ENCODE peak calls at places on chromosomes 2 and 18, in nine cellular contexts. T, I, O, C, D, W, Q, E and V are unnamed samples.

GRCh38 chr2:183069174-183069573 is 9.4 kb upstream of the DUSP19 start:
- DNase-seq in O (no peak), W (no peak), D (peak), C (no peak), T (no peak), Q (no peak), E (no peak), I (peak), V (no peak)

GRCh38 chr18:3450358-3451107 is 561 bp downstream of the TGIF1 start:
- DNase-seq in T (peak), I (peak), C (peak), O (no peak), E (peak), D (no peak), Q (no peak), W (peak), V (no peak)

GRCh38 chr2:57076856-57077255 is 893.1 kb downstream of the CCDC85A start:
- DNase-seq in C (no peak), W (peak), E (no peak), Q (no peak), D (no peak), I (no peak), T (no peak), O (no peak), V (no peak)

GRCh38 chr2:43576983-43577892 is 18.6 kb downstream of the THADA start:
- DNase-seq in E (no peak), T (peak), C (no peak), I (peak), O (peak), W (peak), D (peak), Q (no peak), V (no peak)

GRCh38 chr18:48896875-48897511 is 53.8 kb downstream of the SMAD7 start:
- DNase-seq in I (peak), E (peak), T (no peak), W (no peak), C (no peak), D (peak), Q (no peak), O (no peak), V (peak)

GRCh38 chr2:39513641-39514094 is 76.6 kb upstream of the MAP4K3 start:
- DNase-seq in C (peak), W (peak), T (no peak), I (peak), Q (no peak), E (peak), O (peak), D (peak), V (no peak)

GRCh38 chr2:4420032-4420431 is 716.7 kb downstream of the DCDC2C start:
- DNase-seq in D (peak), I (no peak), W (no peak), E (no peak), C (no peak), Q (no peak), O (no peak), T (no peak), V (no peak)

GRCh38 chr2:197212344-197213262 is 98.0 kb downstream of the ANKRD44 start:
- DNase-seq in I (peak), C (no peak), Q (no peak), E (no peak), D (no peak), W (no peak), O (no peak), T (peak), V (no peak)

GRCh38 chr2:84841577-84841976 is 39.3 kb downstream of the TRABD2A start:
- DNase-seq in I (no peak), C (no peak), T (peak), W (no peak), E (no peak), O (no peak), Q (no peak), D (no peak), V (no peak)

GRCh38 chr18:13520306-13520705 is 206.1 kb downstream of the FAM210A start:
- DNase-seq in Q (no peak), O (no peak), W (no peak), E (no peak), D (no peak), C (peak), I (no peak), T (no peak), V (no peak)

GRCh38 chr18:55384551-55385275 is 203.3 kb downstream of the TCF4 start:
- DNase-seq in W (peak), D (peak), T (no peak), I (peak), E (peak), C (no peak), O (no peak), Q (no peak), V (no peak)

GRCh38 chr2:227460833-227461232 is 11.1 kb upstream of the AGFG1 start:
- DNase-seq in D (no peak), E (no peak), W (peak), Q (no peak), T (no peak), C (no peak), I (no peak), O (no peak), V (no peak)

GRCh38 chr18:76452357-76452756 is 42.7 kb downstream of the ZNF516 start:
- DNase-seq in E (no peak), I (no peak), Q (no peak), O (no peak), T (no peak), C (no peak), W (peak), D (peak), V (no peak)

GRCh38 chr2:157443090-157443489 is 799 bp downstream of the CYTIP start:
- DNase-seq in W (no peak), T (no peak), I (peak), C (no peak), O (no peak), D (no peak), E (no peak), Q (no peak), V (no peak)

GRCh38 chr2:25228848-25229674 is 60.7 kb upstream of the POMC start:
- DNase-seq in Q (peak), W (peak), E (peak), I (peak), D (peak), T (peak), O (peak), C (peak), V (no peak)

GRCh38 chr2:54836477-54836876 is 113.0 kb downstream of the EML6 start:
- DNase-seq in O (no peak), T (no peak), I (no peak), D (no peak), Q (no peak), E (no peak), W (no peak), C (no peak), V (no peak)

GRCh38 chr2:42324244-42324643 is 36.8 kb downstream of the COX7A2L start:
- DNase-seq in E (no peak), W (no peak), T (no peak), D (no peak), Q (no peak), C (no peak), I (no peak), O (no peak), V (no peak)

GRCh38 chr2:15811367-15811766 is 129.0 kb upstream of the MYCN start:
- DNase-seq in W (no peak), C (no peak), I (no peak), D (peak), E (no peak), T (no peak), O (no peak), Q (no peak), V (no peak)

GRCh38 chr18:9495916-9496540 is 20.7 kb downstream of the RALBP1 start:
- DNase-seq in D (peak), I (no peak), Q (no peak), W (no peak), C (no peak), T (no peak), O (no peak), E (no peak), V (no peak)

GRCh38 chr18:69795785-69796184 is 151.9 kb downstream of the CD226 start:
- DNase-seq in Q (no peak), C (no peak), I (no peak), T (no peak), W (no peak), O (no peak), E (no peak), D (peak), V (no peak)

GRCh38 chr2:50556934-50557575 is 474.9 kb downstream of the NRXN1 start:
- DNase-seq in I (no peak), O (peak), D (no peak), E (no peak), W (no peak), Q (no peak), T (no peak), C (no peak), V (no peak)

GRCh38 chr2:234251326-234252271 is 201.1 kb downstream of the SPP2 start:
- DNase-seq in D (no peak), C (no peak), E (peak), O (peak), T (no peak), I (no peak), Q (no peak), W (peak), V (no peak)

GRCh38 chr2:70947556-70948184 is 12.0 kb downstream of the ATP6V1B1 start:
- DNase-seq in W (peak), T (no peak), E (no peak), D (no peak), O (no peak), Q (peak), I (no peak), C (no peak), V (no peak)

GRCh38 chr2:45256867-45257641 is 247.8 kb upstream of the SIX2 start:
- DNase-seq in I (no peak), C (no peak), W (no peak), O (no peak), E (no peak), T (no peak), Q (no peak), D (peak), V (no peak)

GRCh38 chr18:77374106-77374505 is 124.5 kb downstream of the GALR1 start:
- DNase-seq in D (no peak), C (no peak), T (no peak), I (no peak), O (no peak), W (no peak), Q (no peak), E (peak), V (no peak)

GRCh38 chr2:150621800-150622199 is 134.3 kb upstream of the RND3 start:
- DNase-seq in O (peak), C (no peak), T (no peak), W (peak), Q (no peak), E (no peak), I (no peak), D (no peak), V (no peak)

GRCh38 chr18:55421612-55422381 is 166.2 kb downstream of the TCF4 start:
- DNase-seq in I (peak), O (peak), T (no peak), D (no peak), W (peak), C (peak), Q (no peak), E (no peak), V (no peak)

GRCh38 chr2:86274265-86274917 is 63.0 kb downstream of the REEP1 start:
- DNase-seq in I (no peak), W (peak), Q (no peak), O (peak), T (no peak), E (no peak), C (no peak), D (no peak), V (no peak)

GRCh38 chr2:234632527-234633391 is 135.9 kb upstream of the ARL4C start:
- DNase-seq in W (peak), D (peak), I (no peak), Q (no peak), O (no peak), E (no peak), T (no peak), C (no peak), V (no peak)

GRCh38 chr2:171592026-171592555 is 69.8 kb downstream of the CYBRD1 start:
- DNase-seq in D (no peak), Q (no peak), T (no peak), I (no peak), W (no peak), O (no peak), E (no peak), C (no peak), V (no peak)

DNA sequence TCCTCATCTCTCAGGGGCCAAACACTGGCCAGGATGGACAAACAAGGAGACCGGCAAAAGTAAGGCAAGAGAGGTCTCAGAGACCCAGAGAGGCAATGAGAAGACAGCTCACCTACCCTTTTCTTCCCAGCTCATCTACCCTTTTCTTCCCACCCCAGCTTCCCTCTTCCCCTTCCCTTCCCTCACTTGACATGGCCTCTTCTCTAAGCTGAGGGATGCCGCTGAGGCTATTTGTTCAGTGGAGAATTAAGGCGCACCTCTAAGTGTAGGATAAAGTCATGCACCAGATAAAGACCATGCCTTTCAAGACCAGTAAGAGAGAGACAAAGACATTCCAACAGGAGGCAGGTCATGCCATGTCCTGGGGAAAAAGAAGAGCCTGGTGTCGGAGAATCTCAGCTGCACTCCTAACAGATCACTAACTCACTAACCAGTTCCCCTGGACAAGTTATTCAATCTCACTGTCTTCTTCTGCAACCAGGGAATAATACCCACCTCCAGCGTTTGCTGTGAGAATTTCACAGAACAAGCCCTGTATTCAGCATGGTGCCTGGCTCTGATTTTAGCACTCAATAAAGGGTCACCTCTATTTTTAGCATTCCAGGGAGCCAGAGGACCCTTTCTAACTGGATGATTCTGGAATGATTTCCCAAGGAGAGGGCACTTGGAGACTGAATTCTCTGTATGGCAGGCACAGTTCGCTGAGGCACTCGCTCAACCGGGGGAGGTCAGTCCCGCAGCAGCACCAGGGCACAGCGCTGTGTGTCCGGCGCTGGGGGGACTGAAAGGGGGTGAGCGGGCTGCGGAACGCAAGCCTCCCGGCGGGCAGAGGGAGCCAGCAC is 3.0 kb upstream of the FOSL2 start:
- DNase-seq in C (no peak), T (no peak), I (no peak), O (no peak), D (peak), W (no peak), E (no peak), Q (no peak), V (peak)
- TF ChIP-seq CTCF in C (no peak), T (no peak), I (no peak), O (no peak), D (no peak), W (no peak), E (no peak), Q (no peak), V (peak)

DNA sequence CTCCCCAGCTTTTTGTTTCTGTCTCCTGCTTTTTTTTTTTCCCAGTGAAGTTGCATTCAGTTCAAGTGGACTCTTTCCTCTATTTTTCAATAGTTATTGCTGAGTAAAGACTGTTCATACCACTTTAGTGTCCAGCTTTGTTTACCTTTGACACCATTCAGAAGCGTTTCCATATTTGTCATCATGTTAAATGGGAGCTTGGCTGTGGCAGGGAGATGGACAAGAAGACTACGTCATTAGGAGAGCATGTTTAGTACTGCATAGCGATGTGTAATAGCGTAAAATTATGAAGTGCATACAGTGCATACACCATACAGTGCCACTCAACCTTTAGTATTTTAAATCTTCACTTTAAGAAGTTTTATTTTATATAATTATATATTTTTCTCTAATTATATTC is 655.9 kb downstream of the DCC start:
- DNase-seq in C (no peak), Q (no peak), D (no peak), I (no peak), O (no peak), E (no peak), T (no peak), W (no peak), V (no peak)
- TF ChIP-seq CTCF in C (no peak), Q (no peak), D (no peak), I (no peak), O (no peak), E (no peak), T (no peak), W (no peak), V (no peak)

DNA sequence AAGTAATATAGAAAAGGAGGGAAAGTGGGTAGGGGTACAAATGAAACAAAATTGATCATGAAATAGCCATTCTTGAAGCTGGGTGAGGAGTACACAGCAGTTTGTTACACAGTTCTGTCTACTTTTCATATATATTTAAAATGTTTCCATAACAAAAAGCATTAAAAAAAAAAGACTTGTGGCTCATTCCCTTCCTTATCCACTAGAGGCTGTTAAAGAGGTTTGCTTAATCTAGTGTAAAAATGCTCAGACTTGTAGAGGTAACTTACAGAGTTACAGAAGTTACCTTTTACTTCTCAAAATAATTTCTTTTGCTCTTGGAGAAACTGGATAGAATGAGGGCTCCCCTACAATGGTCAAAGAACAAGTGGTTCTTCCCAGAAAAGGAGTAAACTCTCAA is 8.1 kb upstream of the WIPF1 start:
- DNase-seq in C (no peak), O (peak), W (peak), I (peak), D (peak), T (no peak), Q (no peak), E (no peak), V (no peak)
- TF ChIP-seq CTCF in C (no peak), O (peak), W (peak), I (peak), D (peak), T (peak), Q (peak), E (peak), V (peak)

GRCh38 chr2:163474319-163474744 is 261.5 kb downstream of the FIGN start:
- DNase-seq in T (no peak), D (no peak), W (no peak), I (no peak), O (no peak), C (no peak), Q (no peak), E (no peak), V (no peak)

GRCh38 chr2:163469561-163469962 is 266.2 kb downstream of the FIGN start:
- DNase-seq in O (no peak), E (no peak), W (no peak), I (no peak), C (no peak), Q (no peak), D (peak), T (no peak), V (no peak)

GRCh38 chr2:163475815-163476214 is 260.0 kb downstream of the FIGN start:
- DNase-seq in W (no peak), O (no peak), E (no peak), I (no peak), D (no peak), Q (no peak), C (no peak), T (no peak), V (no peak)

GRCh38 chr2:163467206-163467605 is 268.6 kb downstream of the FIGN start:
- DNase-seq in D (no peak), T (no peak), W (no peak), C (no peak), O (no peak), E (no peak), Q (no peak), I (no peak), V (no peak)

DNA sequence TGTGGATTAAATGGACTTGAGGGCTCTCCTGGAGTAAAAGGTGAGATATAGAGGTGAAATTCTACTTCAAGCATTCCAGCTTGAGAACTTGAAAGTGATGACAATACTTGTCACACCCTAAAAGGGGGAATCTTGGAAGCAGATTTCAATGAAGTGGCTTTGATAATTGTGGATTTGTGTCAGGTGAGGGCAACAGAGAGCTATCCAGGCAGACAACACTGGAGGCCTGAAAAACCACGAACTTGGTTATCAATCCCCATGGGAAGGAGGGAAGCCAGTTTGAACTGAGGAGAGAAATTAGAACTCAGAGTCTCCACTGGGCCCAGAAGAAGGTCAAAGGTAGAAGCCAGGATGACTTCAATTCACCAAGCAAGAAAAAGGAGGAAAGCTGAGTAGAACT is 263.9 kb downstream of the FIGN start:
- DNase-seq in T (no peak), Q (no peak), D (peak), I (no peak), E (no peak), C (no peak), O (no peak), W (peak), V (no peak)
- TF ChIP-seq CTCF in T (no peak), Q (peak), D (peak), I (no peak), E (no peak), C (no peak), O (peak), W (peak), V (peak)

DNA sequence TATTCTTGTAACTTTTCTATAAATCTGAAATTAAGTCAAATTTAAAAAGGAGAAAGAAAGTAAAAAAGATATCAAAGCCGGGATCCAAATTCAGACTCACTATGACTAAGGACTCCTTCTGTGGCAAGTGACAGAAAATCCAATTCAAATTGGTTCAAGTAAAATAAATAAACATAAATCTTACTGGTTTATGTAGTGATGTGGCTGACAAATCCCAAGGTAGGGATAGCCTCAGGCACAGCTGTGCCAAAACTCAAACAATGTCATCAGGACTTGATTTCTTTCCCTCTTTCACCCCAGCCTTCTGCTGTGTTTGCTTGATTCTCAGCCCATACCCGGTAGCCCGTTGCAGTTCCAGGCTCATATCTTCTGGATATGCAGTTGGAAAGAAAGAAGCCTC is 284.6 kb downstream of the SP3 start:
- DNase-seq in O (no peak), D (no peak), T (no peak), W (no peak), I (no peak), E (no peak), C (no peak), Q (no peak), V (no peak)
- TF ChIP-seq CTCF in O (no peak), D (no peak), T (no peak), W (no peak), I (no peak), E (no peak), C (no peak), Q (no peak), V (no peak)

GRCh38 chr2:26650713-26651457 is 9.7 kb upstream of the CIB4 start:
- DNase-seq in T (no peak), C (no peak), W (no peak), O (no peak), D (no peak), E (no peak), I (no peak), Q (no peak), V (peak)

GRCh38 chr2:26649992-26650712 is 9.0 kb upstream of the CIB4 start:
- DNase-seq in C (no peak), D (no peak), O (no peak), Q (no peak), T (no peak), E (no peak), W (no peak), I (no peak), V (peak)

GRCh38 chr2:26652361-26653041 is 11.3 kb upstream of the CIB4 start:
- DNase-seq in D (no peak), T (no peak), C (no peak), I (no peak), Q (no peak), W (peak), E (peak), O (no peak), V (peak)

GRCh38 chr2:26653207-26654060 is 12.3 kb upstream of the CIB4 start:
- DNase-seq in C (no peak), I (no peak), E (no peak), T (no peak), W (no peak), Q (no peak), D (no peak), O (no peak), V (peak)

GRCh38 chr2:26651458-26652155 is 10.4 kb upstream of the CIB4 start:
- DNase-seq in Q (no peak), E (no peak), O (no peak), T (no peak), C (no peak), W (no peak), D (no peak), I (no peak), V (peak)
- TF ChIP-seq CTCF in Q (no peak), E (no peak), O (no peak), T (no peak), C (no peak), W (no peak), D (no peak), I (no peak), V (no peak)